ENCODE peak calls at places on chromosome 19, in nine cellular contexts. One of them, this sample, is unnamed.
A peak's percentile ranks its signal among the peaks of the same experiment; 100 is the strongest.

GRCh38 chr19:18428837-18429674 is 8.9 kb downstream of the ISYNA1 start:
- DNase-seq in fibroblast of lung: peak; percentile 79
- DNase-seq in colonic mucosa: peak; percentile 77
- DNase-seq in body of pancreas: no peak
- DNase-seq in left ventricle myocardium inferior: peak; percentile 72
- DNase-seq in tibial artery: no peak
- DNase-seq in CD8-positive, alpha-beta T cell: peak; percentile 80
- DNase-seq in uterus: peak; percentile 81
- DNase-seq in BJ: no peak
- DNase-seq in this sample: peak; percentile 97

GRCh38 chr19:41478875-41479756 is 36.2 kb downstream of the ERICH4 start:
- DNase-seq in colonic mucosa: no peak
- DNase-seq in CD8-positive, alpha-beta T cell: no peak
- DNase-seq in left ventricle myocardium inferior: no peak
- DNase-seq in body of pancreas: no peak
- DNase-seq in tibial artery: no peak
- DNase-seq in uterus: no peak
- DNase-seq in fibroblast of lung: no peak
- DNase-seq in BJ: no peak
- DNase-seq in this sample: no peak

GRCh38 chr19:18317998-18318800 is 4.7 kb downstream of the LSM4 start:
- DNase-seq in fibroblast of lung: no peak
- DNase-seq in BJ: no peak
- DNase-seq in body of pancreas: no peak
- DNase-seq in CD8-positive, alpha-beta T cell: no peak
- DNase-seq in tibial artery: no peak
- DNase-seq in colonic mucosa: no peak
- DNase-seq in uterus: no peak
- DNase-seq in left ventricle myocardium inferior: peak; percentile 55
- DNase-seq in this sample: no peak

GRCh38 chr19:17842663-17843313 is 5.0 kb downstream of the JAK3 start:
- DNase-seq in colonic mucosa: no peak
- DNase-seq in uterus: no peak
- DNase-seq in body of pancreas: no peak
- DNase-seq in tibial artery: no peak
- DNase-seq in BJ: no peak
- DNase-seq in fibroblast of lung: no peak
- DNase-seq in left ventricle myocardium inferior: no peak
- DNase-seq in CD8-positive, alpha-beta T cell: no peak
- DNase-seq in this sample: no peak

GRCh38 chr19:17125052-17125727 is 49.6 kb downstream of the MYO9B start:
- DNase-seq in uterus: no peak
- DNase-seq in tibial artery: no peak
- DNase-seq in left ventricle myocardium inferior: no peak
- DNase-seq in colonic mucosa: no peak
- DNase-seq in BJ: no peak
- DNase-seq in fibroblast of lung: peak; percentile 43
- DNase-seq in body of pancreas: no peak
- DNase-seq in CD8-positive, alpha-beta T cell: no peak
- DNase-seq in this sample: peak; percentile 66

GRCh38 chr19:35748106-35749020 is at the start of gene LIN37:
- DNase-seq in fibroblast of lung: peak; percentile 98
- DNase-seq in uterus: peak; percentile 98
- DNase-seq in colonic mucosa: peak; percentile 100
- DNase-seq in body of pancreas: peak; percentile 99
- DNase-seq in tibial artery: peak; percentile 100
- DNase-seq in left ventricle myocardium inferior: peak; percentile 99
- DNase-seq in BJ: peak; percentile 99
- DNase-seq in CD8-positive, alpha-beta T cell: peak; percentile 97
- DNase-seq in this sample: peak; percentile 99

GRCh38 chr19:7497292-7497691 is 8.5 kb upstream of the PEX11G start:
- DNase-seq in uterus: no peak
- DNase-seq in body of pancreas: no peak
- DNase-seq in BJ: no peak
- DNase-seq in fibroblast of lung: no peak
- DNase-seq in colonic mucosa: no peak
- DNase-seq in tibial artery: no peak
- DNase-seq in CD8-positive, alpha-beta T cell: no peak
- DNase-seq in left ventricle myocardium inferior: no peak
- DNase-seq in this sample: no peak

GRCh38 chr19:35240322-35240721 is 8.5 kb upstream of the LSR start:
- DNase-seq in left ventricle myocardium inferior: no peak
- DNase-seq in BJ: no peak
- DNase-seq in colonic mucosa: peak; percentile 15
- DNase-seq in uterus: no peak
- DNase-seq in CD8-positive, alpha-beta T cell: no peak
- DNase-seq in body of pancreas: no peak
- DNase-seq in fibroblast of lung: no peak
- DNase-seq in tibial artery: no peak
- DNase-seq in this sample: no peak

GRCh38 chr19:6888967-6889366 is 1.6 kb downstream of the ADGRE1 start:
- DNase-seq in tibial artery: no peak
- DNase-seq in left ventricle myocardium inferior: no peak
- DNase-seq in colonic mucosa: no peak
- DNase-seq in BJ: no peak
- DNase-seq in CD8-positive, alpha-beta T cell: no peak
- DNase-seq in fibroblast of lung: no peak
- DNase-seq in body of pancreas: no peak
- DNase-seq in uterus: no peak
- DNase-seq in this sample: no peak

GRCh38 chr19:56840452-56841193 is at the start of the genes PEG3 and ZIM2:
- DNase-seq in uterus: peak; percentile 87
- DNase-seq in BJ: no peak
- DNase-seq in fibroblast of lung: no peak
- DNase-seq in colonic mucosa: peak; percentile 26
- DNase-seq in body of pancreas: peak; percentile 32
- DNase-seq in left ventricle myocardium inferior: peak; percentile 74
- DNase-seq in tibial artery: peak; percentile 38
- DNase-seq in CD8-positive, alpha-beta T cell: no peak
- DNase-seq in this sample: peak; percentile 91

GRCh38 chr19:13499682-13500081 is 6.6 kb downstream of the CACNA1A start:
- DNase-seq in body of pancreas: no peak
- DNase-seq in BJ: no peak
- DNase-seq in uterus: no peak
- DNase-seq in colonic mucosa: no peak
- DNase-seq in tibial artery: no peak
- DNase-seq in left ventricle myocardium inferior: no peak
- DNase-seq in CD8-positive, alpha-beta T cell: no peak
- DNase-seq in fibroblast of lung: no peak
- DNase-seq in this sample: no peak
- TF ChIP-seq CTCF in body of pancreas: no peak
- TF ChIP-seq CTCF in BJ: no peak
- TF ChIP-seq CTCF in uterus: no peak
- TF ChIP-seq CTCF in colonic mucosa: no peak
- TF ChIP-seq CTCF in tibial artery: no peak
- TF ChIP-seq CTCF in left ventricle myocardium inferior: no peak
- TF ChIP-seq CTCF in CD8-positive, alpha-beta T cell: no peak
- TF ChIP-seq CTCF in fibroblast of lung: no peak
- TF ChIP-seq CTCF in this sample: no peak

GRCh38 chr19:1287622-1288527 is 2.2 kb downstream of the EFNA2 start:
- DNase-seq in left ventricle myocardium inferior: no peak
- DNase-seq in body of pancreas: no peak
- DNase-seq in colonic mucosa: no peak
- DNase-seq in fibroblast of lung: no peak
- DNase-seq in tibial artery: no peak
- DNase-seq in uterus: no peak
- DNase-seq in CD8-positive, alpha-beta T cell: no peak
- DNase-seq in BJ: no peak
- DNase-seq in this sample: no peak
- H3K27me3 ChIP-seq in left ventricle myocardium inferior: peaks cover 96% of the 10 kb centered on the region
- H3K27me3 ChIP-seq in body of pancreas: no peaks in the 10 kb centered on the region
- H3K27me3 ChIP-seq in colonic mucosa: peaks cover 17% of the 10 kb centered on the region
- H3K27me3 ChIP-seq in fibroblast of lung: peaks cover 31% of the 10 kb centered on the region
- H3K27me3 ChIP-seq in tibial artery: peaks cover 3% of the 10 kb centered on the region
- H3K27me3 ChIP-seq in uterus: peaks cover 38% of the 10 kb centered on the region
- H3K27me3 ChIP-seq in CD8-positive, alpha-beta T cell: peaks cover 2% of the 10 kb centered on the region
- H3K27me3 ChIP-seq in BJ: peaks cover 22% of the 10 kb centered on the region
- H3K27me3 ChIP-seq in this sample: no peaks in the 10 kb centered on the region

GRCh38 chr19:4690362-4690761 is 20.2 kb upstream of the MYDGF start:
- DNase-seq in CD8-positive, alpha-beta T cell: no peak
- DNase-seq in left ventricle myocardium inferior: no peak
- DNase-seq in fibroblast of lung: no peak
- DNase-seq in BJ: no peak
- DNase-seq in body of pancreas: no peak
- DNase-seq in tibial artery: no peak
- DNase-seq in colonic mucosa: no peak
- DNase-seq in uterus: no peak
- DNase-seq in this sample: no peak
- TF ChIP-seq CTCF in CD8-positive, alpha-beta T cell: no peak
- TF ChIP-seq CTCF in left ventricle myocardium inferior: no peak
- TF ChIP-seq CTCF in fibroblast of lung: no peak
- TF ChIP-seq CTCF in BJ: no peak
- TF ChIP-seq CTCF in body of pancreas: no peak
- TF ChIP-seq CTCF in tibial artery: no peak
- TF ChIP-seq CTCF in colonic mucosa: no peak
- TF ChIP-seq CTCF in uterus: no peak
- TF ChIP-seq CTCF in this sample: peak; percentile 59

DNA sequence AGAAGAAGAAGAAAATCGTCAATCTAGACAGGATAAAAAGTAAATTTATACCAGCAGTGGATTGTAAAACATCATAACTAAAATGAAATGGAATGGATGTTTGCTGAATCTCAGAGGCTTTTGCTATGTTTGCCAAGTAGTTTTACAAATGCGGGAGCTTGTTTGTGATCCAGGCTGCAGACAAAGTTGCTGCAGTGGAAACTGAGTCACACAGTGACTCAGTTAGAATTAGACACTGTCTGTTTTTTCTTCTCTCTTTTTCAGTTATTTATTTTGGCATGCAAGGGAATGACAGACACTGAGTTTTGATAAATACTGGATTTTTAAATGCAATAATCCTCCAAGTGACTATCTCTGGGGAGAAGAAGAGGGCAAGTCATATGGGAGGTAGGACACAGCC is 4.6 kb upstream of the PNMA8A start:
- DNase-seq in colonic mucosa: no peak
- DNase-seq in fibroblast of lung: peak; percentile 60
- DNase-seq in tibial artery: no peak
- DNase-seq in left ventricle myocardium inferior: no peak
- DNase-seq in CD8-positive, alpha-beta T cell: no peak
- DNase-seq in BJ: no peak
- DNase-seq in body of pancreas: no peak
- DNase-seq in uterus: no peak
- DNase-seq in this sample: no peak
- H3K27me3 ChIP-seq in colonic mucosa: peaks cover 8% of the 10 kb centered on the region
- H3K27me3 ChIP-seq in fibroblast of lung: no peaks in the 10 kb centered on the region
- H3K27me3 ChIP-seq in tibial artery: no peaks in the 10 kb centered on the region
- H3K27me3 ChIP-seq in left ventricle myocardium inferior: peaks cover 25% of the 10 kb centered on the region
- H3K27me3 ChIP-seq in CD8-positive, alpha-beta T cell: no peaks in the 10 kb centered on the region
- H3K27me3 ChIP-seq in BJ: no peaks in the 10 kb centered on the region
- H3K27me3 ChIP-seq in body of pancreas: no peaks in the 10 kb centered on the region
- H3K27me3 ChIP-seq in uterus: no peaks in the 10 kb centered on the region
- H3K27me3 ChIP-seq in this sample: no peaks in the 10 kb centered on the region